ENCODE peak calls at places on chromosomes 13 and 19, in six cellular contexts. One of them, this sample, is unnamed. For H4K20me1, the result is how much of the 10 kb centered on the place peaks cover.

GRCh38 chr19:29532956-29533355 is 7.2 kb downstream of the VSTM2B start:
- DNase-seq in fibroblast of lung: no peak
- DNase-seq in keratinocyte: no peak
- DNase-seq in Karpas-422: no peak
- DNase-seq in astrocyte: no peak
- DNase-seq in neural progenitor cell: no peak
- DNase-seq in this sample: no peak

GRCh38 chr13:111115841-111116500 is 861 bp downstream of the ARHGEF7 start:
- DNase-seq in fibroblast of lung: peak
- DNase-seq in keratinocyte: no peak
- DNase-seq in Karpas-422: no peak
- DNase-seq in astrocyte: peak
- DNase-seq in neural progenitor cell: peak
- DNase-seq in this sample: no peak

GRCh38 chr13:93235258-93236015 is 8.8 kb downstream of the GPC6 start:
- DNase-seq in fibroblast of lung: peak
- DNase-seq in keratinocyte: no peak
- DNase-seq in Karpas-422: no peak
- DNase-seq in astrocyte: peak
- DNase-seq in neural progenitor cell: no peak
- DNase-seq in this sample: no peak

GRCh38 chr13:25738342-25738771 is 313.5 kb downstream of the SHISA2 start:
- DNase-seq in fibroblast of lung: peak
- DNase-seq in keratinocyte: no peak
- DNase-seq in Karpas-422: no peak
- DNase-seq in astrocyte: peak
- DNase-seq in neural progenitor cell: no peak
- DNase-seq in this sample: no peak

GRCh38 chr13:42137856-42138537 is 89.5 kb downstream of the DGKH start:
- DNase-seq in fibroblast of lung: peak
- DNase-seq in keratinocyte: no peak
- DNase-seq in Karpas-422: no peak
- DNase-seq in astrocyte: peak
- DNase-seq in neural progenitor cell: no peak
- DNase-seq in this sample: no peak

GRCh38 chr19:3512562-3512961 is 6.5 kb downstream of the FZR1 start:
- DNase-seq in fibroblast of lung: no peak
- DNase-seq in keratinocyte: no peak
- DNase-seq in Karpas-422: no peak
- DNase-seq in astrocyte: no peak
- DNase-seq in neural progenitor cell: no peak
- DNase-seq in this sample: no peak

GRCh38 chr19:38289955-38290354 is 14.1 kb upstream of the C19orf33 start:
- DNase-seq in fibroblast of lung: no peak
- DNase-seq in keratinocyte: no peak
- DNase-seq in Karpas-422: no peak
- DNase-seq in astrocyte: no peak
- DNase-seq in neural progenitor cell: no peak
- DNase-seq in this sample: no peak

GRCh38 chr19:8494158-8494557 is 8.3 kb downstream of the PRAM1 start:
- DNase-seq in fibroblast of lung: no peak
- DNase-seq in keratinocyte: no peak
- DNase-seq in Karpas-422: no peak
- DNase-seq in astrocyte: no peak
- DNase-seq in neural progenitor cell: no peak
- DNase-seq in this sample: no peak

GRCh38 chr13:100301418-100301817 is 212.5 kb downstream of the PCCA start:
- DNase-seq in fibroblast of lung: no peak
- DNase-seq in keratinocyte: no peak
- DNase-seq in Karpas-422: no peak
- DNase-seq in astrocyte: no peak
- DNase-seq in neural progenitor cell: no peak
- DNase-seq in this sample: no peak

GRCh38 chr13:62643799-62644484 is 1228.3 kb upstream of the PCDH20 start:
- DNase-seq in fibroblast of lung: no peak
- DNase-seq in keratinocyte: no peak
- DNase-seq in Karpas-422: peak
- DNase-seq in astrocyte: no peak
- DNase-seq in neural progenitor cell: peak
- DNase-seq in this sample: no peak

GRCh38 chr13:46304546-46304945 is 82.5 kb downstream of the RUBCNL start:
- DNase-seq in fibroblast of lung: no peak
- DNase-seq in keratinocyte: no peak
- DNase-seq in Karpas-422: no peak
- DNase-seq in astrocyte: no peak
- DNase-seq in neural progenitor cell: no peak
- DNase-seq in this sample: no peak

GRCh38 chr13:93145199-93145598 is 81.4 kb upstream of the GPC6 start:
- DNase-seq in fibroblast of lung: no peak
- DNase-seq in keratinocyte: no peak
- DNase-seq in Karpas-422: no peak
- DNase-seq in astrocyte: no peak
- DNase-seq in neural progenitor cell: no peak
- DNase-seq in this sample: no peak

GRCh38 chr19:823565-824121 is 1.9 kb upstream of the PLPPR3 start:
- DNase-seq in fibroblast of lung: no peak
- DNase-seq in keratinocyte: no peak
- DNase-seq in Karpas-422: no peak
- DNase-seq in astrocyte: no peak
- DNase-seq in neural progenitor cell: peak
- DNase-seq in this sample: no peak

GRCh38 chr13:47679391-47679790 is 321.7 kb downstream of the SUCLA2 start:
- DNase-seq in fibroblast of lung: peak
- DNase-seq in keratinocyte: no peak
- DNase-seq in Karpas-422: no peak
- DNase-seq in astrocyte: peak
- DNase-seq in neural progenitor cell: no peak
- DNase-seq in this sample: no peak

GRCh38 chr13:112871742-112872141 is 97.3 kb upstream of the MCF2L start:
- DNase-seq in fibroblast of lung: no peak
- DNase-seq in keratinocyte: no peak
- DNase-seq in Karpas-422: no peak
- DNase-seq in astrocyte: no peak
- DNase-seq in neural progenitor cell: no peak
- DNase-seq in this sample: no peak

GRCh38 chr13:75760182-75760981 is 124.3 kb downstream of the LMO7 start:
- DNase-seq in fibroblast of lung: peak
- DNase-seq in keratinocyte: no peak
- DNase-seq in Karpas-422: peak
- DNase-seq in astrocyte: peak
- DNase-seq in neural progenitor cell: no peak
- DNase-seq in this sample: peak

GRCh38 chr19:4512070-4512469 is 6.2 kb downstream of the PLIN4 start:
- DNase-seq in fibroblast of lung: no peak
- DNase-seq in keratinocyte: no peak
- DNase-seq in Karpas-422: no peak
- DNase-seq in astrocyte: no peak
- DNase-seq in neural progenitor cell: no peak
- DNase-seq in this sample: no peak

GRCh38 chr19:50706387-50706786 is 13.2 kb downstream of the SHANK1 start:
- DNase-seq in fibroblast of lung: no peak
- DNase-seq in keratinocyte: no peak
- DNase-seq in Karpas-422: no peak
- DNase-seq in astrocyte: no peak
- DNase-seq in neural progenitor cell: no peak
- DNase-seq in this sample: no peak
- H4K20me1 ChIP-seq in fibroblast of lung: under half
- H4K20me1 ChIP-seq in keratinocyte: under half
- H4K20me1 ChIP-seq in Karpas-422: under half
- H4K20me1 ChIP-seq in astrocyte: under half
- H4K20me1 ChIP-seq in neural progenitor cell: under half
- H4K20me1 ChIP-seq in this sample: under half

DNA sequence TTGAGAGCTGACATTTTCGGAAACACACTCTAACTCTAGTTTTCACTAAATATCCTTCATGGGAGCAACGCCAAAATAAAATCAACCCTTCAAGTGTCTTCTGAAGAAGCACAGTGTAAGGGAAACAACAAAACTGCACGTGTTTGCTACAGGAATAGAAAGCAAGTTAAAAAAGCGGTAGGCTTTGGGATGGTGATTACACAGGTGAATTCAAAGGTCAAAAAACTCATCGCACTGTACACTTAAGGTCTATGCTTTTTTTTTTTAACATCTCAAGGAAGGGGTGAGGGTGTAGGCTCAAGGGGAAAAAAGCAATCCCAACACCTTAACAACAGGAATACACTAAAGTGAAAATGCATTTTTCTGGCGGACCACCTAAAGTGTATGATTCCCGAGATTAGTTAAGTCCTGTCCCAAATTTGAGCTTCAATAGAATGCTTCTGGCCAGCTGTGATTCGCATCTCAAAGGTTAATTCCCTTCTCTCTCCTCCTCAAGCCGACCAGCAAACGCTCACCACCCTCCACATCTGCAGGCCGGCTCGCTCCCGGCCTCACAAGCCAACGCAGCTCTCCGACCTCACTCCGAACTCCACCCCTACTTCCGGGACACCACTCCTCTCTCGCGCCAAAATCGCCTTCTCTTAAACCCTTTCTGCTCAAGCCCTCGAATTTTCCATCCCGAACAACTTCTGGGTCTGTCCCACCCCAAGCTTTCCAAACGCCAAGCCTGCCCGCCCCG is 1.1 kb downstream of the ARGLU1 start:
- DNase-seq in fibroblast of lung: peak
- DNase-seq in keratinocyte: no peak
- DNase-seq in Karpas-422: peak
- DNase-seq in astrocyte: peak
- DNase-seq in neural progenitor cell: peak
- DNase-seq in this sample: no peak
- H4K20me1 ChIP-seq in fibroblast of lung: under half
- H4K20me1 ChIP-seq in keratinocyte: under half
- H4K20me1 ChIP-seq in Karpas-422: under half
- H4K20me1 ChIP-seq in astrocyte: half or more
- H4K20me1 ChIP-seq in neural progenitor cell: half or more
- H4K20me1 ChIP-seq in this sample: under half

GRCh38 chr13:106527806-106528205 is 7.7 kb downstream of the EFNB2 start:
- DNase-seq in fibroblast of lung: no peak
- DNase-seq in keratinocyte: no peak
- DNase-seq in Karpas-422: no peak
- DNase-seq in astrocyte: no peak
- DNase-seq in neural progenitor cell: no peak
- DNase-seq in this sample: no peak
- H4K20me1 ChIP-seq in fibroblast of lung: under half
- H4K20me1 ChIP-seq in keratinocyte: under half
- H4K20me1 ChIP-seq in Karpas-422: under half
- H4K20me1 ChIP-seq in astrocyte: half or more
- H4K20me1 ChIP-seq in neural progenitor cell: half or more
- H4K20me1 ChIP-seq in this sample: under half

GRCh38 chr13:94666065-94666464 is 46.3 kb downstream of the SOX21 start:
- DNase-seq in fibroblast of lung: no peak
- DNase-seq in keratinocyte: no peak
- DNase-seq in Karpas-422: no peak
- DNase-seq in astrocyte: no peak
- DNase-seq in neural progenitor cell: no peak
- DNase-seq in this sample: no peak
- H4K20me1 ChIP-seq in fibroblast of lung: under half
- H4K20me1 ChIP-seq in keratinocyte: under half
- H4K20me1 ChIP-seq in Karpas-422: under half
- H4K20me1 ChIP-seq in astrocyte: under half
- H4K20me1 ChIP-seq in neural progenitor cell: under half
- H4K20me1 ChIP-seq in this sample: under half

GRCh38 chr19:2240881-2241760 is 4.5 kb downstream of the SF3A2 start:
- DNase-seq in fibroblast of lung: no peak
- DNase-seq in keratinocyte: no peak
- DNase-seq in Karpas-422: no peak
- DNase-seq in astrocyte: no peak
- DNase-seq in neural progenitor cell: no peak
- DNase-seq in this sample: no peak
- H4K20me1 ChIP-seq in fibroblast of lung: under half
- H4K20me1 ChIP-seq in keratinocyte: under half
- H4K20me1 ChIP-seq in Karpas-422: half or more
- H4K20me1 ChIP-seq in astrocyte: half or more
- H4K20me1 ChIP-seq in neural progenitor cell: half or more
- H4K20me1 ChIP-seq in this sample: under half

DNA sequence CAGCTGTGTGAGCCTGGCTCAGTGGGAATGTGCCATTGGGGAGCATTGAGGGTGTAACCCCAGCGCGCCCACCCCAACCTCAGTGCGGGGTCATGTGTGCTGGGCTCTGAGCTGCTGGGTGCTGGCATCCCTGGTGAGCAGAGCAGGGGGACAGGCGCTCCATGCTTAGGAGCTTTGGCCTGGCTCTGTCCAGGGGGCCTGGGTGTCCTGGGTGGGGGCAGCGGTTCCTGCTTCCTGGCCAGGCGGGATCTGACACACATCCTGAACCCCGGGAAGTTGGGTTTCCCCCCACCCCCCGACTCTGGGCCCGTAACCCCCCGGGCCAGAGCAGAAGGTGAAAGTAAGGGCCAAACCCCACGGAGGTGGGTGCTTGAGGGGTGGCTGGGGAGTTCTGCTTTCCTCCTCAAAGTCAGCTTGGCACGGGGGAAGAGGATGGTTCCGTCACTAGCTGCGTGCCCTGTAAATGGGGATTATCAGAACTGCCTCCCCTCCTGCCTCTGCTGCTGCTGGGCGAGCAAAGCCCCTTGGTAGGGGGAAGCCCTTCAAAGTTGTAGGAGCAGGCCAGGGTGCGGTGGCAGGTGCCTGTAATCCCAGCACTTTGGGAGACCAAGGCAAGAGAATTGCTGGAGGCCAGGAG is 1.7 kb downstream of the LRP3 start:
- DNase-seq in fibroblast of lung: no peak
- DNase-seq in keratinocyte: no peak
- DNase-seq in Karpas-422: no peak
- DNase-seq in astrocyte: no peak
- DNase-seq in neural progenitor cell: no peak
- DNase-seq in this sample: no peak
- H4K20me1 ChIP-seq in fibroblast of lung: under half
- H4K20me1 ChIP-seq in keratinocyte: under half
- H4K20me1 ChIP-seq in Karpas-422: under half
- H4K20me1 ChIP-seq in astrocyte: under half
- H4K20me1 ChIP-seq in neural progenitor cell: under half
- H4K20me1 ChIP-seq in this sample: under half